ENCODE peak calls at places on chromosome 18, in seven cellular contexts. Y, E, N, I, P, S and C are unnamed samples.

GRCh38 chr18:12659904-12660605 is 2.1 kb upstream of the SPIRE1 start:
- DNase-seq in Y (no peak), E (no peak), N (peak), I (peak), P (peak), S (peak), C (peak)

GRCh38 chr18:27604583-27604982 is 419.5 kb upstream of the CHST9 start:
- DNase-seq in Y (no peak), E (no peak), N (no peak), I (no peak), P (no peak), S (peak), C (peak)

GRCh38 chr18:35875566-35875965 is 96.9 kb upstream of the RMP24 start:
- DNase-seq in Y (no peak), E (no peak), N (no peak), I (no peak), P (no peak), S (no peak), C (no peak)

GRCh38 chr18:74531043-74531442 is 3.3 kb upstream of the CNDP1 start:
- DNase-seq in Y (no peak), E (no peak), N (no peak), I (no peak), P (no peak), S (no peak), C (no peak)

GRCh38 chr18:46152808-46153617 is 48.8 kb downstream of the HAUS1 start:
- DNase-seq in Y (no peak), E (no peak), N (no peak), I (no peak), P (no peak), S (peak), C (peak)

GRCh38 chr18:30280861-30281470 is 761.6 kb downstream of the DSC3 start:
- DNase-seq in Y (no peak), E (no peak), N (peak), I (no peak), P (no peak), S (peak), C (peak)

GRCh38 chr18:51135361-51135760 is 62.1 kb downstream of the MEX3C start:
- DNase-seq in Y (no peak), E (no peak), N (no peak), I (no peak), P (no peak), S (no peak), C (no peak)

GRCh38 chr18:38038242-38038641 is 472.6 kb upstream of the CELF4 start:
- DNase-seq in Y (no peak), E (no peak), N (no peak), I (no peak), P (no peak), S (no peak), C (no peak)

GRCh38 chr18:44423826-44424225 is 256.9 kb upstream of the SETBP1 start:
- DNase-seq in Y (no peak), E (no peak), N (no peak), I (no peak), P (no peak), S (peak), C (no peak)

GRCh38 chr18:48161911-48162698 is 231.6 kb upstream of the SMAD2 start:
- DNase-seq in Y (no peak), E (no peak), N (no peak), I (no peak), P (no peak), S (peak), C (no peak)

GRCh38 chr18:2223859-2224258 is 347.4 kb downstream of the METTL4 start:
- DNase-seq in Y (no peak), E (no peak), N (peak), I (no peak), P (no peak), S (peak), C (peak)

GRCh38 chr18:58186258-58186948 is 142.4 kb downstream of the NEDD4L start:
- DNase-seq in Y (no peak), E (no peak), N (no peak), I (no peak), P (no peak), S (no peak), C (no peak)

GRCh38 chr18:77101410-77102245 is 31.0 kb downstream of the MBP start:
- DNase-seq in Y (peak), E (peak), N (no peak), I (no peak), P (peak), S (peak), C (no peak)

GRCh38 chr18:79200546-79201268 is 131.5 kb downstream of the ATP9B start:
- DNase-seq in Y (no peak), E (no peak), N (peak), I (no peak), P (peak), S (peak), C (peak)

GRCh38 chr18:62651276-62652031 is 63.9 kb upstream of the PHLPP1 start:
- DNase-seq in Y (no peak), E (no peak), N (no peak), I (no peak), P (no peak), S (no peak), C (no peak)

GRCh38 chr18:28855524-28855923 is 678.6 kb upstream of the CDH2 start:
- DNase-seq in Y (no peak), E (no peak), N (no peak), I (no peak), P (no peak), S (no peak), C (no peak)

GRCh38 chr18:7133181-7133580 is 15.6 kb upstream of the LAMA1 start:
- DNase-seq in Y (no peak), E (no peak), N (no peak), I (no peak), P (no peak), S (no peak), C (no peak)